ENCODE peak calls at places on chromosomes 13 and 19, in ten cellular contexts. P is IMR-90; Z is heart left ventricle; T is PC-9; L is breast epithelium; N is gastrocnemius medialis; V is mesenchymal stem cell; W is HCT116; K is tibial nerve; O is CD8-positive, alpha-beta T cell. S is an unnamed sample.

GRCh38 chr13:73421310-73421912 is 362.6 kb downstream of the KLF5 start:
- DNase-seq in P (peak; percentile 68), Z (no peak), T (peak; percentile 87), L (no peak), N (peak; percentile 49), V (no peak), W (peak; percentile 92), K (no peak), O (no peak), S (no peak)

GRCh38 chr19:55464039-55464668 is 397 bp downstream of the C19orf85 start:
- DNase-seq in P (no peak), Z (no peak), T (no peak), L (no peak), N (no peak), V (no peak), W (no peak), K (no peak), O (no peak), S (no peak)

GRCh38 chr13:31134055-31134711 is 27.5 kb downstream of the HSPH1 start:
- DNase-seq in P (no peak), Z (no peak), T (no peak), L (no peak), N (no peak), V (no peak), W (no peak), K (no peak), O (no peak), S (no peak)

GRCh38 chr19:35462476-35462953 is 14.5 kb downstream of the FFAR2 start:
- DNase-seq in P (no peak), Z (no peak), T (no peak), L (no peak), N (no peak), V (peak; percentile 29), W (no peak), K (no peak), O (peak; percentile 52), S (no peak)

GRCh38 chr13:105634059-105634458 is 901.4 kb downstream of the EFNB2 start:
- DNase-seq in P (no peak), Z (no peak), T (no peak), L (no peak), N (no peak), V (no peak), W (no peak), K (no peak), O (no peak), S (no peak)

GRCh38 chr19:51480590-51480989 is 2.3 kb downstream of the CEACAM18 start:
- DNase-seq in P (no peak), Z (no peak), T (no peak), L (no peak), N (no peak), V (no peak), W (no peak), K (no peak), O (no peak), S (no peak)

GRCh38 chr13:37701306-37701705 is 102.7 kb upstream of the POSTN start:
- DNase-seq in P (peak; percentile 67), Z (no peak), T (no peak), L (no peak), N (no peak), V (peak; percentile 58), W (no peak), K (no peak), O (no peak), S (no peak)

GRCh38 chr19:55400281-55401087 is 7.1 kb downstream of the UBE2S start:
- DNase-seq in P (no peak), Z (no peak), T (no peak), L (no peak), N (no peak), V (no peak), W (no peak), K (no peak), O (no peak), S (no peak)

GRCh38 chr13:73138967-73139491 is 80.2 kb downstream of the KLF5 start:
- DNase-seq in P (no peak), Z (no peak), T (peak; percentile 97), L (no peak), N (no peak), V (no peak), W (no peak), K (no peak), O (no peak), S (no peak)

GRCh38 chr13:85419611-85420010 is 379.6 kb downstream of the SLITRK6 start:
- DNase-seq in P (no peak), Z (no peak), T (no peak), L (no peak), N (no peak), V (no peak), W (no peak), K (no peak), O (no peak), S (no peak)

GRCh38 chr19:48421548-48421947 is 24.2 kb upstream of the GRWD1 start:
- DNase-seq in P (no peak), Z (no peak), T (no peak), L (no peak), N (no peak), V (no peak), W (no peak), K (no peak), O (no peak), S (no peak)

GRCh38 chr19:13834308-13834790 is 39.1 kb downstream of the ZSWIM4 start:
- DNase-seq in P (peak; percentile 76), Z (no peak), T (peak; percentile 91), L (no peak), N (no peak), V (peak; percentile 90), W (no peak), K (no peak), O (no peak), S (no peak)

GRCh38 chr13:112117955-112118302 is 51.0 kb downstream of the SOX1 start:
- DNase-seq in P (no peak), Z (no peak), T (no peak), L (no peak), N (no peak), V (no peak), W (no peak), K (no peak), O (no peak), S (no peak)

GRCh38 chr13:111179908-111180756 is 65.0 kb downstream of the ARHGEF7 start:
- DNase-seq in P (no peak), Z (no peak), T (peak; percentile 12), L (no peak), N (no peak), V (no peak), W (no peak), K (no peak), O (no peak), S (no peak)

GRCh38 chr19:39126593-39127187 is 1.1 kb downstream of the PAK4 start:
- DNase-seq in P (no peak), Z (no peak), T (peak; percentile 46), L (no peak), N (no peak), V (peak; percentile 23), W (no peak), K (no peak), O (no peak), S (no peak)

DNA sequence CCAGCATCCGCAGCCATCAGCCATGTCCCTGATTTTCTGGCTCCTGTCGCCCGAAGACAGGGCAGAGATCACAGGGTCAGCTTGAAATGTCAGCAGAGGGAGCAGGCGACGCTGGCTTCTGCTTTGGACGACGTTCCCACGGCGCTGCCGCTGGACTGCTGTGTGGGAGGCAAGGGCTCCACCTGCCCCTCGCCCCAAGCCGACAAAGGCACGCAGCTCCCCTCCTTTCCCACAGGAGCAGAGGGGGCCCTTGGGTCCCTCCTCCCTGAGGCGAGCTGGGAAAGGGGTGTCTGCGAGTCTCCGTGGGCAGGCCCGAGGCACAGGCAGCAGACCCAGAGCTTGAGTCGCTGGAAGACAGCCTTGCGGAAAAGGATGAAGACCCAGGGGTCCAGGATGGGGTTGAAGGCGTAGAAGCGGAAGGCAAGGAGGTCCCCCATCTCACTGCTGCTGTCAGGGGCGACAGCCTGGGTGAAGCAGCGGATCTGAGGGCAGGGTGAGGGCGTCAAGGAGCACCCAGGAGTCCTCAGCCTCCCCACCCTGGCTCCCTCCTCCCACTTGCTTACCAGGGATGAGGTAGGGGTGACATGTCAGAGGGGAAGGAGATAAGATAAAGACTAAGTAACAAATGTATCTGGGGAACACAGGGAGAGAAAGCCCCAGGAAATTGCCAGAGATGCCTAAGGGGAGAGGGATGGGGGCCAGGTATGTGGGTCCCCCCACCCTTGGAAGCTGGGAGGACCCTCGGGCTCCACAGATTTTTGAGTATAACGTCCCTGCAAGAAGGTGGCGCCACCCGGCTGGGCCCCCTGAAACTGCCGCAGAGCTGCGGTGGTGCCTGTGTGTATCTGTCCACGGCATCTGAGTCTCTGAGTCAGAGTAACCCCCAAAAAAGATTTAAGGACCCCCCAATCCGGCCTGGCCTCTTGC is 3.4 kb downstream of the PTGIR start:
- DNase-seq in P (peak; percentile 11), Z (no peak), T (no peak), L (no peak), N (no peak), V (no peak), W (no peak), K (no peak), O (no peak), S (no peak)
- H3K27ac ChIP-seq in P (peak overlapping the region; percentile 51), Z (peak overlapping the region; percentile 50), T (no peak overlapping the region), L (peak overlapping the region; percentile 68), N (peak overlapping the region; percentile 69), V (no peak overlapping the region), W (no peak overlapping the region), K (peak overlapping the region; percentile 68), O (no peak overlapping the region), S (no peak overlapping the region)

GRCh38 chr19:5349041-5349440 is 8.4 kb upstream of the PTPRS start:
- DNase-seq in P (no peak), Z (no peak), T (no peak), L (no peak), N (no peak), V (no peak), W (no peak), K (no peak), O (no peak), S (no peak)
- H3K27ac ChIP-seq in P (no peak overlapping the region), Z (no peak overlapping the region), T (no peak overlapping the region), L (no peak overlapping the region), N (no peak overlapping the region), V (no peak overlapping the region), W (no peak overlapping the region), K (no peak overlapping the region), O (no peak overlapping the region), S (no peak overlapping the region)

DNA sequence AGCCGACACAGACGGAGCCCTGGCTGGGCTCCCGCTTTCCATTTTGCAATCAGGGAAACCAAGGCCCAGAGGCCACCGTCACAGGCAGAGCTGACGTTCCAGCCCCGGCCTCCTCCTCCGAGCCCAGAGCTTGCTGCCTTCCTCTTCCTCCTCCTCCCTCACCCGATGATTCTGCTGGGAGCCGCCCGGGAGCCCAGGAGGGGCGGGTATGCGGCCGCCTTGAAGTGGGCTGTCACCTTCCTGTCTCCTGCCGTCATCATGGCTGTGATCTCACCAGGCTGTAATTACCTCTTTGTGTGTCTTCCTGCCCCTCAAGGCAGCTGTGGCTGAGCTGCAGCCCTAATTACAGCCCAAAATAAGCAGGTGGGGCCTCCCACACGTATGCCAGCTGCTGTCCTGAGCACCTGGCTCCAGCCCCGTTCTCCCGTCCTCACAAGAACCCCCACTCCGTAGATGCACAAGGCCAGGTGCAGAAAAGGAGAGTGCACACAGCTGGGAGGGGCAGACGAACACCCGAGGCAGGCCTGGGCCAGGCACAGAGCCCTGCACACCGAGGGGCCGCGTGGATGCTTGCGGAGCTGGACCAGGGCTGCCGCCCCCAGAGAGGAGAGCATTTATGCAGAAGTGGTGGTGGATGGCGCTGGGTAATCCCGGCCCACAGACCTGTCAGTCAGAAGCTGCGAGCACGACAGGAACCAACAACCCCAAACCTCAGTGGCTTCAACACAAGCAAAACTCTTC is 4.0 kb downstream of the TPGS1 start:
- DNase-seq in P (peak; percentile 36), Z (peak; percentile 62), T (no peak), L (no peak), N (no peak), V (no peak), W (peak; percentile 83), K (no peak), O (peak; percentile 78), S (no peak)
- H3K27ac ChIP-seq in P (peak overlapping the region; percentile 10), Z (peak overlapping the region; percentile 69), T (no peak overlapping the region), L (peak overlapping the region; percentile 80), N (peak overlapping the region; percentile 71), V (peak overlapping the region; percentile 75), W (peak overlapping the region; percentile 79), K (peak overlapping the region; percentile 51), O (peak overlapping the region; percentile 96), S (peak overlapping the region; percentile 38)

GRCh38 chr19:3504723-3505122 is 1.4 kb upstream of the FZR1 start:
- DNase-seq in P (no peak), Z (no peak), T (no peak), L (no peak), N (no peak), V (peak; percentile 68), W (no peak), K (no peak), O (no peak), S (no peak)
- H3K27ac ChIP-seq in P (no peak overlapping the region), Z (no peak overlapping the region), T (peak overlapping the region; percentile 90), L (no peak overlapping the region), N (no peak overlapping the region), V (no peak overlapping the region), W (peak overlapping the region; percentile 93), K (no peak overlapping the region), O (no peak overlapping the region), S (no peak overlapping the region)

S was measured in substantia nigra.